ENCODE peak calls at places on chromosomes 1 and 21, in nine cellular contexts. U, Y, I, P, W, K, N, Z and Q are unnamed samples.

GRCh38 chr1:234759888-234760287 is 149.9 kb upstream of the IRF2BP2 start:
- DNase-seq in U (no peak), Y (no peak), I (no peak), P (no peak), W (no peak), K (no peak), N (no peak), Z (no peak), Q (no peak)

GRCh38 chr1:36035154-36035553 is 48.7 kb upstream of the TEKT2 start:
- DNase-seq in U (no peak), Y (no peak), I (no peak), P (no peak), W (no peak), K (no peak), N (no peak), Z (no peak), Q (no peak)

GRCh38 chr1:159071970-159072582 is 4.5 kb downstream of the AIM2 start:
- DNase-seq in U (peak), Y (peak), I (no peak), P (no peak), W (no peak), K (no peak), N (no peak), Z (no peak), Q (peak)

GRCh38 chr1:110749960-110750359 is 75.2 kb upstream of the KCNA3 start:
- DNase-seq in U (no peak), Y (no peak), I (no peak), P (no peak), W (no peak), K (no peak), N (no peak), Z (no peak), Q (no peak)

GRCh38 chr1:218284377-218284916 is 646 bp upstream of the RRP15 start:
- DNase-seq in U (no peak), Y (peak), I (no peak), P (no peak), W (no peak), K (no peak), N (peak), Z (no peak), Q (no peak)

GRCh38 chr1:92754000-92754787 is 30.7 kb downstream of the EVI5 start:
- DNase-seq in U (no peak), Y (peak), I (no peak), P (peak), W (no peak), K (no peak), N (no peak), Z (no peak), Q (no peak)

GRCh38 chr21:32412998-32413504 is 545 bp downstream of the EVA1C start:
- DNase-seq in U (no peak), Y (peak), I (peak), P (no peak), W (peak), K (no peak), N (peak), Z (peak), Q (no peak)

GRCh38 chr1:111227434-111227833 is at the start of gene CHI3L2:
- DNase-seq in U (no peak), Y (peak), I (no peak), P (no peak), W (no peak), K (no peak), N (no peak), Z (no peak), Q (no peak)

GRCh38 chr1:16926491-16927195 is 4.9 kb downstream of the CROCC start:
- DNase-seq in U (no peak), Y (no peak), I (no peak), P (no peak), W (no peak), K (no peak), N (no peak), Z (no peak), Q (no peak)

GRCh38 chr21:17673261-17674020 is 60.7 kb upstream of the BTG3 start:
- DNase-seq in U (no peak), Y (peak), I (no peak), P (peak), W (no peak), K (no peak), N (no peak), Z (no peak), Q (no peak)

GRCh38 chr1:205226868-205227583 is 720 bp upstream of the TMCC2 start:
- DNase-seq in U (no peak), Y (peak), I (no peak), P (no peak), W (no peak), K (no peak), N (no peak), Z (no peak), Q (no peak)

GRCh38 chr1:116076831-116077230 is 34.4 kb upstream of the MAB21L3 start:
- DNase-seq in U (no peak), Y (peak), I (no peak), P (no peak), W (no peak), K (no peak), N (no peak), Z (no peak), Q (no peak)

GRCh38 chr1:243933495-243933894 is 83.5 kb upstream of the AKT3 start:
- DNase-seq in U (no peak), Y (no peak), I (no peak), P (no peak), W (no peak), K (no peak), N (no peak), Z (no peak), Q (no peak)

GRCh38 chr1:242847390-242847993 is 323.0 kb upstream of the PLD5 start:
- DNase-seq in U (no peak), Y (peak), I (no peak), P (no peak), W (no peak), K (no peak), N (no peak), Z (no peak), Q (peak)

GRCh38 chr21:37009740-37010341 is 3.3 kb downstream of the RIPPLY3 start:
- DNase-seq in U (peak), Y (peak), I (peak), P (no peak), W (peak), K (peak), N (peak), Z (peak), Q (peak)

GRCh38 chr1:20660363-20661234 is 570 bp downstream of the DDOST start:
- DNase-seq in U (no peak), Y (peak), I (no peak), P (no peak), W (no peak), K (no peak), N (no peak), Z (no peak), Q (no peak)

GRCh38 chr1:14996133-14997050 is 157.2 kb upstream of the TMEM51 start:
- DNase-seq in U (no peak), Y (peak), I (no peak), P (peak), W (no peak), K (no peak), N (no peak), Z (no peak), Q (no peak)

GRCh38 chr1:232891116-232891515 is 59.3 kb upstream of the NTPCR start:
- DNase-seq in U (no peak), Y (no peak), I (no peak), P (peak), W (no peak), K (no peak), N (no peak), Z (no peak), Q (peak)

GRCh38 chr1:228152097-228152917 is 2.6 kb downstream of the GJC2 start:
- DNase-seq in U (no peak), Y (no peak), I (no peak), P (no peak), W (no peak), K (peak), N (peak), Z (peak), Q (no peak)

GRCh38 chr1:232033285-232033684 is 406.7 kb downstream of the DISC1 start:
- DNase-seq in U (no peak), Y (no peak), I (no peak), P (no peak), W (no peak), K (no peak), N (no peak), Z (no peak), Q (no peak)

GRCh38 chr1:145858238-145858936 is 494 bp downstream of the PIAS3 start:
- DNase-seq in U (no peak), Y (peak), I (peak), P (no peak), W (peak), K (no peak), N (peak), Z (peak), Q (peak)

GRCh38 chr1:183291216-183291762 is 105.2 kb downstream of the LAMC2 start:
- DNase-seq in U (no peak), Y (no peak), I (no peak), P (no peak), W (no peak), K (no peak), N (no peak), Z (no peak), Q (no peak)

GRCh38 chr21:32515869-32516268 is 69.5 kb downstream of the TCP10L start:
- DNase-seq in U (no peak), Y (peak), I (no peak), P (no peak), W (no peak), K (no peak), N (no peak), Z (no peak), Q (no peak)

GRCh38 chr1:21175324-21175669 is 1.4 kb downstream of the EIF4G3 start:
- DNase-seq in U (no peak), Y (peak), I (no peak), P (no peak), W (peak), K (no peak), N (peak), Z (peak), Q (peak)

GRCh38 chr1:152533327-152533938 is 19.2 kb downstream of the CRCT1 start:
- DNase-seq in U (peak), Y (peak), I (no peak), P (no peak), W (no peak), K (no peak), N (no peak), Z (no peak), Q (peak)

GRCh38 chr1:30898031-30898815 is 10.3 kb downstream of the SDC3 start:
- DNase-seq in U (no peak), Y (no peak), I (no peak), P (no peak), W (no peak), K (no peak), N (peak), Z (no peak), Q (no peak)

GRCh38 chr1:24952413-24952841 is 22.4 kb upstream of the RUNX3 start:
- DNase-seq in U (no peak), Y (no peak), I (no peak), P (no peak), W (peak), K (no peak), N (peak), Z (no peak), Q (no peak)

GRCh38 chr1:231162970-231163830 is 1.3 kb downstream of the TRIM67 start:
- DNase-seq in U (no peak), Y (no peak), I (no peak), P (no peak), W (no peak), K (peak), N (no peak), Z (no peak), Q (no peak)

GRCh38 chr1:236922190-236922589 is 82.1 kb downstream of the MT1HL1 start:
- DNase-seq in U (no peak), Y (peak), I (no peak), P (no peak), W (no peak), K (no peak), N (no peak), Z (no peak), Q (no peak)

GRCh38 chr1:21324368-21325137 is 34.3 kb upstream of the ECE1 start:
- DNase-seq in U (no peak), Y (peak), I (peak), P (peak), W (peak), K (peak), N (peak), Z (peak), Q (peak)

GRCh38 chr1:164380893-164381292 is 178.1 kb upstream of the PBX1 start:
- DNase-seq in U (no peak), Y (no peak), I (no peak), P (no peak), W (no peak), K (no peak), N (no peak), Z (no peak), Q (no peak)

DNA sequence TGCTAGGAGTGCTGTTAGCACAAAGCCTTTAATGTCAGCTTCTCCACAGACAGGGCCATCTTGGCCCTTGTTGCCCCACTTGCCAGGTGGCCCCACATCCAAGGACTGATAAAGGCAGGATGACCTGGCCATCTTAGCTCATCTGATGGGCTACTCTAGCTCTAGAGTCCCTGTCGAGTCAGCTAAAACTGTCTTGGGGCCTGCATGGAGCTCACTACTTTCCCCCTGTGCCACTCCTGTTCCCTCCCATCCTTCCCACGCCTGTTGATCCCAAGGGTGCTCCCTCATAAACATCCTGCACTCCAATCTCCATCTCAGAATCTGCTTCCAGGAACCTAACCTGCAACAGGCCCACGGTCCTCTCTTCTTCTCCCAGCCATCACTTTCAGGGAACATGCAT is 652 bp upstream of the GPX7 start:
- DNase-seq in U (no peak), Y (no peak), I (no peak), P (no peak), W (no peak), K (no peak), N (no peak), Z (no peak), Q (no peak)
- H3K4me3 ChIP-seq in U (no peak), Y (no peak), I (no peak), P (no peak), W (peak), K (peak), N (peak), Z (peak), Q (no peak)

GRCh38 chr1:161228032-161228431 is 2.2 kb downstream of the TOMM40L start:
- DNase-seq in U (no peak), Y (no peak), I (no peak), P (no peak), W (no peak), K (no peak), N (no peak), Z (no peak), Q (no peak)
- H3K4me3 ChIP-seq in U (no peak), Y (no peak), I (no peak), P (no peak), W (no peak), K (no peak), N (no peak), Z (peak), Q (peak)

GRCh38 chr1:13513885-13514546 is at the start of gene LRRC38:
- DNase-seq in U (no peak), Y (no peak), I (no peak), P (no peak), W (no peak), K (peak), N (no peak), Z (peak), Q (peak)
- H3K4me3 ChIP-seq in U (no peak), Y (no peak), I (no peak), P (no peak), W (no peak), K (no peak), N (no peak), Z (peak), Q (peak)

GRCh38 chr1:42783092-42783491 is 1.7 kb upstream of the TMEM269 start:
- DNase-seq in U (no peak), Y (no peak), I (no peak), P (no peak), W (no peak), K (no peak), N (no peak), Z (no peak), Q (no peak)

GRCh38 chr1:42784946-42785693 is at the start of gene TMEM269:
- DNase-seq in U (no peak), Y (no peak), I (no peak), P (no peak), W (peak), K (no peak), N (peak), Z (no peak), Q (no peak)

GRCh38 chr1:42788021-42788420 is 3.2 kb downstream of the TMEM269 start:
- DNase-seq in U (no peak), Y (no peak), I (no peak), P (no peak), W (no peak), K (no peak), N (no peak), Z (no peak), Q (no peak)

GRCh38 chr1:42786097-42786496 is 1.3 kb downstream of the TMEM269 start:
- DNase-seq in U (no peak), Y (no peak), I (no peak), P (no peak), W (no peak), K (no peak), N (no peak), Z (no peak), Q (no peak)

DNA sequence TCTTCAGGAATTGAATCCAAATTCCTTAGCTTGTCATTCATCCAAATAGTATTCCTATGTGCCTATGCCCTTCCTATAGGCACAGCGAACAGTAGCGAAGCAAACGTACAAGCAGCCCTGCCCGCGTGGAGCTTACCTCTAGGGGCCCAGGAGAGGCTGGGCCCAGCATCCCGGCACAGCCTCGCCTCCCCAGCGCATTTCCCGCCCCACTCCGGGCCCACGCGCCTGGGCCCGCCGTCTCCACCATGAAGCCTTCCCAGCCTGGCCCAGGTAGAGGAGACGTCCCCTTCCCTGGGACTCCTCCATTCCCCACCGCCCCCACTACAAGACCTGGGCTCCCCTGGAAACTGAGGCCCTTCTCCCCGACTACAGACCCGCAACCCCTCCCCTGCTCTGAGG is 245 bp upstream of the TMEM269 start:
- DNase-seq in U (no peak), Y (no peak), I (no peak), P (no peak), W (no peak), K (no peak), N (no peak), Z (no peak), Q (no peak)
- H3K4me3 ChIP-seq in U (no peak), Y (no peak), I (no peak), P (no peak), W (peak), K (no peak), N (no peak), Z (peak), Q (no peak)

DNA sequence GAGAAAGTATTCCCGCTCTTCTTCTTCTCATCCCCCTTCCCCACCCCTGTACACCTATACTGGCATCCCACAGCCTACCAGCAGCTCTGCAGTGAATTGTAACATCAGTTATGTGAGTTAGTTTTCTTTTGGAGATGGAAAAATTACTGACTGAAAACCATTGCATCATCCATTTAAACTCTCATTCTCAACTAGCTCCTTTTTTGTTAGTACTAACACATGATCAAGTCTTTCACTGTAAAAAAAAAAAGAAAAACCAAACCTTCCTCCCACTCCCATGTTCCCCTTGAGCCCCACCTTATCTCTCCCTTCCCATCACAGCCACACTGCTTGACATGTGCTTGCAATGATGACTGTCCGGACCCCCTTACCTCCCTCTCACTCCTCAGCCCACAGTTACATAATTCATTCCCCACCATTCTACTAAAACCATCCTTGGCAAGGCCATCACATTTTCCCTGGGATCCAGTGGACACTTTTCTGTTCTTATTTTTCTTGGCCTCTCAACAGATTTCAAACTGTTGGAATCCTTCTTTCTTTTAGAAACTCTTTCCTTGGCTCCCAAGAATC is 23.2 kb upstream of the RAVER2 start:
- DNase-seq in U (no peak), Y (no peak), I (no peak), P (no peak), W (no peak), K (no peak), N (no peak), Z (no peak), Q (no peak)
- H3K4me3 ChIP-seq in U (no peak), Y (no peak), I (no peak), P (no peak), W (no peak), K (no peak), N (no peak), Z (no peak), Q (no peak)

GRCh38 chr1:221782970-221783369 is 41.1 kb upstream of the DUSP10 start:
- DNase-seq in U (no peak), Y (no peak), I (no peak), P (no peak), W (no peak), K (no peak), N (no peak), Z (no peak), Q (no peak)
- H3K4me3 ChIP-seq in U (no peak), Y (no peak), I (no peak), P (no peak), W (no peak), K (no peak), N (no peak), Z (no peak), Q (peak)

DNA sequence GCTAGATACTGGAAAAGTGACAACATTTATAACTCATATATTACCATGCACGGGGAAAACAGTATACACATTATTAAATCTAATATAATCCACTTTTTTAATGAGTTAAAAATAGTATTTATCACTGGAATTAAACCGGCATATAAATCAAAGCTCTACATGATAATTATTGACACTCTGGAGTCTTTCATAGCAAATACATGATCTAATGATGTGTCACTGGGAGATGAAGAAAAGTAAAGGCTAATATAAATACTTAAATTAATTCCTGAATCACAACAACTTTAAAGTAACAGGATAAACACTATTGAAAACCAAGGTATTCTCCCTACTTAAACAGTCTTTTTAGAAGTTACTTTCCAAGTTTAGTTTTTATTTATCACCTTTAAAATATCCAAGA is 52.4 kb upstream of the ASPM start:
- DNase-seq in U (no peak), Y (peak), I (no peak), P (no peak), W (no peak), K (no peak), N (no peak), Z (no peak), Q (no peak)
- H3K4me3 ChIP-seq in U (peak), Y (peak), I (peak), P (peak), W (no peak), K (peak), N (peak), Z (peak), Q (no peak)

GRCh38 chr1:43971336-43971980 is 1.6 kb downstream of the DPH2 start:
- DNase-seq in U (no peak), Y (no peak), I (no peak), P (no peak), W (no peak), K (no peak), N (peak), Z (no peak), Q (no peak)
- H3K4me3 ChIP-seq in U (no peak), Y (no peak), I (no peak), P (no peak), W (no peak), K (no peak), N (no peak), Z (peak), Q (no peak)